ENCODE peak calls at places on chromosomes 2 and 18, in five cellular contexts. L is HCT116, S is SK-N-SH, U is A549, Y is WTC11. X is an unnamed sample.

GRCh38 chr2:121888189-121888557 is 132.7 kb downstream of the TSN start:
- DNase-seq in L (peak), S (no peak), U (peak), Y (peak), X (peak)

GRCh38 chr2:191501390-191502168 is 176.4 kb upstream of the NABP1 start:
- DNase-seq in L (peak), S (peak), U (peak), Y (no peak), X (peak)

GRCh38 chr2:176152350-176153181 is 1.2 kb downstream of the HOXD4 start:
- DNase-seq in L (no peak), S (no peak), U (no peak), Y (no peak), X (no peak)

GRCh38 chr2:134119117-134119671 is 134.7 kb upstream of the MGAT5 start:
- DNase-seq in L (no peak), S (no peak), U (no peak), Y (no peak), X (peak)

GRCh38 chr18:79871026-79871390 is 73.3 kb downstream of the KCNG2 start:
- DNase-seq in L (no peak), S (no peak), U (no peak), Y (no peak), X (no peak)

GRCh38 chr2:71995067-71995665 is 152.5 kb downstream of the CYP26B1 start:
- DNase-seq in L (peak), S (peak), U (no peak), Y (no peak), X (peak)

GRCh38 chr18:48201952-48202898 is 207.0 kb downstream of the ZBTB7C start:
- DNase-seq in L (no peak), S (no peak), U (no peak), Y (no peak), X (no peak)

GRCh38 chr2:237073552-237073951 is 12.1 kb upstream of the COPS8 start:
- DNase-seq in L (no peak), S (no peak), U (no peak), Y (no peak), X (no peak)

GRCh38 chr2:20370191-20370590 is 19.5 kb upstream of the PUM2 start:
- DNase-seq in L (no peak), S (no peak), U (no peak), Y (no peak), X (no peak)

GRCh38 chr2:159879061-159879604 is 81.1 kb upstream of the CD302 start:
- DNase-seq in L (no peak), S (no peak), U (no peak), Y (no peak), X (no peak)

GRCh38 chr2:238155761-238156694 is 2.7 kb upstream of the ERFE start:
- DNase-seq in L (no peak), S (no peak), U (no peak), Y (no peak), X (no peak)

GRCh38 chr2:150528861-150529801 is 41.7 kb upstream of the RND3 start:
- DNase-seq in L (no peak), S (no peak), U (peak), Y (no peak), X (no peak)

GRCh38 chr2:112947374-112947773 is 30.4 kb upstream of the IL36G start:
- DNase-seq in L (no peak), S (no peak), U (no peak), Y (no peak), X (no peak)

GRCh38 chr2:7010376-7010775 is 93.2 kb downstream of the RNF144A start:
- DNase-seq in L (no peak), S (no peak), U (no peak), Y (no peak), X (no peak)

GRCh38 chr2:11850082-11850481 is 103.7 kb downstream of the LPIN1 start:
- DNase-seq in L (no peak), S (no peak), U (no peak), Y (peak), X (no peak)

GRCh38 chr2:43011142-43011491 is 215.3 kb downstream of the ZFP36L2 start:
- DNase-seq in L (no peak), S (no peak), U (no peak), Y (no peak), X (no peak)

GRCh38 chr2:97742381-97742847 is 29.0 kb downstream of the ZAP70 start:
- DNase-seq in L (no peak), S (no peak), U (no peak), Y (no peak), X (peak)

GRCh38 chr2:49335546-49335945 is 181.2 kb upstream of the FSHR start:
- DNase-seq in L (no peak), S (no peak), U (no peak), Y (no peak), X (no peak)

GRCh38 chr2:6184532-6185302 is 492.5 kb downstream of the SOX11 start:
- DNase-seq in L (no peak), S (peak), U (no peak), Y (no peak), X (no peak)

GRCh38 chr2:9354318-9354717 is 69.0 kb downstream of the ITGB1BP1 start:
- DNase-seq in L (no peak), S (no peak), U (no peak), Y (no peak), X (no peak)

GRCh38 chr2:32865399-32866068 is 81.2 kb upstream of the LTBP1 start:
- DNase-seq in L (peak), S (no peak), U (no peak), Y (no peak), X (peak)

GRCh38 chr2:11147263-11147662 is 8.0 kb upstream of the SLC66A3 start:
- DNase-seq in L (no peak), S (no peak), U (no peak), Y (no peak), X (no peak)

GRCh38 chr18:30971338-30971956 is 71.1 kb downstream of the DSC3 start:
- DNase-seq in L (peak), S (peak), U (no peak), Y (no peak), X (peak)

GRCh38 chr2:95023222-95023597 is 2.3 kb upstream of the MAL start:
- DNase-seq in L (peak), S (no peak), U (no peak), Y (no peak), X (peak)

GRCh38 chr2:70328921-70329561 is 27.2 kb upstream of the FAM136A start:
- DNase-seq in L (peak), S (no peak), U (peak), Y (no peak), X (no peak)

GRCh38 chr18:23263551-23264235 is 128.4 kb downstream of the CABLES1 start:
- DNase-seq in L (no peak), S (no peak), U (no peak), Y (no peak), X (no peak)

GRCh38 chr2:21392660-21393059 is 268.9 kb downstream of the TDRD15 start:
- DNase-seq in L (no peak), S (peak), U (no peak), Y (no peak), X (no peak)

GRCh38 chr18:80252136-80252535 is 4.8 kb upstream of the PARD6G start:
- DNase-seq in L (no peak), S (no peak), U (no peak), Y (no peak), X (no peak)

GRCh38 chr2:109453596-109453995 is 160.2 kb downstream of the SEPTIN10 start:
- DNase-seq in L (no peak), S (no peak), U (no peak), Y (no peak), X (no peak)

GRCh38 chr2:221833972-221834371 is 261.9 kb upstream of the EPHA4 start:
- DNase-seq in L (no peak), S (no peak), U (no peak), Y (no peak), X (no peak)

GRCh38 chr18:1513519-1513918 is 608.8 kb downstream of the ADCYAP1 start:
- DNase-seq in L (no peak), S (no peak), U (no peak), Y (no peak), X (no peak)

GRCh38 chr2:171893196-171893823 is 734 bp downstream of the SLC25A12 start:
- DNase-seq in L (no peak), S (peak), U (no peak), Y (no peak), X (no peak)
- TF ChIP-seq CTCF in L (no peak), S (no peak), U (no peak), Y (no peak), X (no peak)

DNA sequence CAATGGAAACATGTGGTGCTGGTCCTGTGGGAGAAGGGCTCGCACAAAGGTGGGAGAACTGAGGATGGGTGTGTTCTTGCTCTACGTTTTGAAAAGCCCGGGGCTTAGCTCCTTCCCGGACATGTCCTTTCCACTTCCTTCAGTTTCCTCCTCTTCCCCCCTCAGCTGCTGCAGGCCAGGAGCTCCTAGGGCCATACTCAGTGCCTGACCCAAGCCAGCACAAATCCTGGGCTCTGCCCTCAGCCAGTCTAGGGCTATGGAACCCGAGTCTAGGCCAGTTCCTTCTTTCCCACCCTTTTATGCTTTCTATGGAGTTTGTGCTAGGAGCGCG is 1.4 kb upstream of the SIX2 start:
- DNase-seq in L (no peak), S (no peak), U (no peak), Y (no peak), X (no peak)
- TF ChIP-seq MAX in L (no peak), S (no peak), U (no peak), Y (no peak), X (no peak)

GRCh38 chr2:28981620-28982371 is 698 bp downstream of the TOGARAM2 start:
- DNase-seq in L (no peak), S (peak), U (no peak), Y (no peak), X (no peak)

GRCh38 chr2:28982381-28982950 is 1.4 kb downstream of the TOGARAM2 start:
- DNase-seq in L (no peak), S (peak), U (no peak), Y (no peak), X (no peak)

GRCh38 chr2:28980368-28981015 is 606 bp upstream of the TOGARAM2 start:
- DNase-seq in L (no peak), S (no peak), U (no peak), Y (no peak), X (no peak)

GRCh38 chr2:28979576-28980366 is 1.3 kb upstream of the TOGARAM2 start:
- DNase-seq in L (no peak), S (peak), U (no peak), Y (no peak), X (no peak)

DNA sequence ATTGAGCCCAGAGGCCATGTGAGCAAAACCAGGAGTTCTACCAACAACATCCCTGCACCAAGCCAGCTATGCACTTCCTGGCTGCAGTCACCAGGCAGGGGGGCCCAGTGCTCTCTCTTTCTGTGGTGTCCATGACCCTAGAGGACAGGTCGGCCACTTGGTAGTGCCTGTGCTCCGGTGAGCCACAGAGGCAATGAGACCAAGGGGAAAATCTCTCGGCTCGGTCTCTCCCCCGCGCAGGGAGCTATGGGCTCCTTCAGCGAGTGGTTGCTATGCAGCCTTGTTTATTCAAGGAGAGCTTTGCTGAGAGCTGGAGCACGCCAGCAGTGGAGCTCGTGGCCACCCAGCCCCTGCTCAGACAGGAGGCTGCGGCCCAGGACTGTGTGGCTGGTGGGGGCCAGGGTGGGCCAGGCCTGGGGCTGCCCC is at the start of gene TOGARAM2:
- DNase-seq in L (no peak), S (peak), U (no peak), Y (no peak), X (no peak)
- TF ChIP-seq CTCF in L (no peak), S (no peak), U (no peak), Y (no peak), X (no peak)

GRCh38 chr18:42921261-42921737 is 194.2 kb downstream of the RIT2 start:
- DNase-seq in L (no peak), S (no peak), U (no peak), Y (no peak), X (no peak)
- TF ChIP-seq MAX in L (no peak), S (no peak), U (no peak), Y (no peak), X (no peak)

DNA sequence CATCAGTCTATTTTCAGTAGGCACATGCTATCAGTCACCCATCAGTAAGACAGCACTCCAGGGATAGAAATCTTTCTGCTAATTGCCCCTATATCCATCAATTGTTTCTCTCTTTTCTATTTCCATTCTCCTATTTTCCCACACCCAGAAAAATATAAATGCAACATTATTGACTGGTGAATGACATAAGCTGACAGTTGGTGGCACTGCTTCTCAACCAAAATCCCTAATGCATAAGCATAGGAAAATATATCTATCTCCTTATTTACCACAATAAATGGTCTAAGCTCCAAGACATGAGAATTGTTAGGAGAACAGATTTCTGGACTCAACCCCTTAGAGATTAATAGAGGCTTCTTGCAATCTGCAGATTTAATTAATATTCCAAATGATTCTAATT is 64.0 kb upstream of the REG3A start:
- DNase-seq in L (no peak), S (peak), U (no peak), Y (no peak), X (peak)
- TF ChIP-seq CTCF in L (no peak), S (no peak), U (no peak), Y (no peak), X (no peak)